ENCODE peak calls at places on chromosomes 12 and 14, in eight cellular contexts. V, T, H, C, G, D, Y and I are unnamed samples.

GRCh38 chr14:89661392-89661791 is 244.4 kb upstream of the FOXN3 start:
- DNase-seq in V (no peak), T (no peak), H (no peak), C (no peak), G (no peak), D (no peak), Y (no peak), I (no peak)

GRCh38 chr14:94689985-94690400 is 77.8 kb downstream of the SERPINA3 start:
- DNase-seq in V (no peak), T (no peak), H (no peak), C (no peak), G (no peak), D (no peak), Y (no peak), I (no peak)

GRCh38 chr12:14058717-14059116 is 77.3 kb upstream of the GRIN2B start:
- DNase-seq in V (no peak), T (no peak), H (no peak), C (no peak), G (no peak), D (no peak), Y (no peak), I (no peak)

GRCh38 chr12:113844495-113845175 is 121.5 kb downstream of the RBM19 start:
- DNase-seq in V (no peak), T (no peak), H (no peak), C (no peak), G (no peak), D (no peak), Y (no peak), I (peak; percentile 76)

GRCh38 chr12:103855036-103855712 is 14.1 kb upstream of the NT5DC3 start:
- DNase-seq in V (peak; percentile 85), T (no peak), H (no peak), C (no peak), G (no peak), D (peak; percentile 79), Y (no peak), I (no peak)

GRCh38 chr12:4572670-4573069 is 10.7 kb downstream of the DYRK4 start:
- DNase-seq in V (no peak), T (no peak), H (no peak), C (no peak), G (no peak), D (no peak), Y (no peak), I (no peak)

GRCh38 chr14:86858591-86858990 is 1134.4 kb downstream of the GALC start:
- DNase-seq in V (no peak), T (no peak), H (no peak), C (no peak), G (no peak), D (no peak), Y (no peak), I (no peak)

GRCh38 chr12:133130808-133131128 is 341 bp downstream of the ZNF10 start:
- DNase-seq in V (no peak), T (no peak), H (peak; percentile 20), C (no peak), G (no peak), D (no peak), Y (no peak), I (no peak)

GRCh38 chr12:52164624-52165023 is 27.2 kb downstream of the KRT80 start:
- DNase-seq in V (peak; percentile 47), T (peak; percentile 67), H (no peak), C (no peak), G (no peak), D (no peak), Y (no peak), I (peak; percentile 98)

GRCh38 chr12:121364657-121365265 is 12.6 kb upstream of the ANAPC5 start:
- DNase-seq in V (peak; percentile 8), T (no peak), H (no peak), C (no peak), G (no peak), D (no peak), Y (no peak), I (no peak)

GRCh38 chr14:66600416-66600815 is 92.5 kb downstream of the GPHN start:
- DNase-seq in V (peak; percentile 40), T (no peak), H (no peak), C (no peak), G (no peak), D (peak; percentile 67), Y (peak; percentile 24), I (no peak)

GRCh38 chr14:65478017-65478416 is 65.5 kb downstream of the FUT8 start:
- DNase-seq in V (no peak), T (peak; percentile 16), H (no peak), C (no peak), G (no peak), D (no peak), Y (no peak), I (peak; percentile 62)

GRCh38 chr12:30110970-30111586 is 327.3 kb upstream of the TMTC1 start:
- DNase-seq in V (peak; percentile 27), T (no peak), H (no peak), C (no peak), G (no peak), D (peak; percentile 51), Y (peak; percentile 23), I (peak; percentile 63)

GRCh38 chr14:23327947-23328744 is 6.9 kb downstream of the PABPN1 start:
- DNase-seq in V (peak; percentile 80), T (peak; percentile 60), H (peak; percentile 82), C (peak; percentile 65), G (peak; percentile 68), D (no peak), Y (peak; percentile 52), I (peak; percentile 67)

GRCh38 chr14:96587823-96588385 is 85.7 kb downstream of the PAPOLA start:
- DNase-seq in V (no peak), T (no peak), H (no peak), C (no peak), G (no peak), D (no peak), Y (no peak), I (no peak)

GRCh38 chr14:70254476-70254961 is 65.8 kb upstream of the SLC8A3 start:
- DNase-seq in V (peak; percentile 1), T (no peak), H (peak; percentile 20), C (no peak), G (peak; percentile 45), D (no peak), Y (peak; percentile 15), I (peak; percentile 88)

GRCh38 chr12:57224973-57225679 is 4.4 kb upstream of the SHMT2 start:
- DNase-seq in V (no peak), T (no peak), H (no peak), C (no peak), G (no peak), D (no peak), Y (no peak), I (no peak)

GRCh38 chr12:131850856-131851559 is 22.8 kb downstream of the MMP17 start:
- DNase-seq in V (no peak), T (no peak), H (peak; percentile 27), C (no peak), G (no peak), D (no peak), Y (no peak), I (no peak)

GRCh38 chr12:87981495-87981894 is 47.7 kb downstream of the C12orf50 start:
- DNase-seq in V (peak; percentile 21), T (no peak), H (no peak), C (no peak), G (no peak), D (peak; percentile 36), Y (no peak), I (no peak)

GRCh38 chr14:50501642-50502041 is 30.7 kb downstream of the MAP4K5 start:
- DNase-seq in V (peak; percentile 81), T (no peak), H (no peak), C (no peak), G (no peak), D (peak; percentile 67), Y (peak; percentile 34), I (no peak)

GRCh38 chr12:66965613-66966012 is 286.7 kb upstream of the GRIP1 start:
- DNase-seq in V (no peak), T (no peak), H (no peak), C (no peak), G (no peak), D (no peak), Y (no peak), I (no peak)

GRCh38 chr14:52974406-52974805 is 23.6 kb upstream of the FERMT2 start:
- DNase-seq in V (peak; percentile 41), T (no peak), H (no peak), C (no peak), G (no peak), D (no peak), Y (no peak), I (no peak)

GRCh38 chr12:100955139-100955538 is 160.6 kb downstream of the ANO4 start:
- DNase-seq in V (peak; percentile 79), T (no peak), H (no peak), C (no peak), G (no peak), D (peak; percentile 72), Y (peak; percentile 26), I (peak; percentile 60)

GRCh38 chr14:30751646-30752416 is 122.5 kb upstream of the COCH start:
- DNase-seq in V (no peak), T (no peak), H (no peak), C (no peak), G (no peak), D (no peak), Y (no peak), I (no peak)

GRCh38 chr14:94171208-94171607 is 2.9 kb upstream of the PPP4R4 start:
- DNase-seq in V (peak; percentile 42), T (no peak), H (no peak), C (no peak), G (no peak), D (no peak), Y (peak; percentile 22), I (peak; percentile 9)